ENCODE peak calls at places on chromosomes 4 and X, in four cellular contexts. E is heart right ventricle, U is activated B cell treated with CpG ODN at 0.5 μM for 24 hours, C is NB4. T is an unnamed sample.

GRCh38 chrX:37961118-37961517 is 45.2 kb upstream of the SYTL5 start:
- DNase-seq in E (no peak), C (no peak), U (no peak), T (no peak)

GRCh38 chr4:178953447-178954120 is 1511.3 kb upstream of the AGA start:
- DNase-seq in C (no peak), U (no peak), E (no peak), T (no peak)

GRCh38 chr4:48668254-48669017 is 111.6 kb downstream of the FRYL start:
- DNase-seq in E (no peak), C (no peak), U (no peak), T (no peak)

GRCh38 chr4:6540879-6541278 is 34.1 kb upstream of the MAN2B2 start:
- DNase-seq in C (no peak), E (no peak), U (no peak), T (no peak)

GRCh38 chr4:113683143-113683542 is 78.4 kb downstream of the CAMK2D start:
- DNase-seq in U (peak), C (no peak), E (no peak), T (no peak)

GRCh38 chrX:68881911-68882310 is 53.1 kb downstream of the EFNB1 start:
- DNase-seq in E (no peak), U (no peak), C (no peak), T (no peak)

GRCh38 chr4:87112063-87112462 is 108.4 kb downstream of the KLHL8 start:
- DNase-seq in C (no peak), E (no peak), U (no peak), T (no peak)

GRCh38 chr4:114304567-114304966 is 294.0 kb upstream of the UGT8 start:
- DNase-seq in E (no peak), U (no peak), C (no peak), T (no peak)

GRCh38 chr4:59612235-59612634 is 1587.9 kb upstream of the ADGRL3 start:
- DNase-seq in C (peak), E (no peak), U (no peak), T (peak)

GRCh38 chrX:66731398-66731797 is 92.5 kb upstream of the EDA2R start:
- DNase-seq in C (peak), U (no peak), E (no peak), T (peak)

GRCh38 chr4:52106701-52107100 is 55.6 kb downstream of the SPATA18 start:
- DNase-seq in U (no peak), E (no peak), C (no peak), T (no peak)

GRCh38 chr4:14168919-14169318 is 541.4 kb upstream of the BOD1L1 start:
- DNase-seq in U (no peak), C (no peak), E (no peak), T (peak)

GRCh38 chr4:107862658-107863057 is 37.9 kb downstream of the SGMS2 start:
- DNase-seq in E (no peak), U (no peak), C (no peak), T (peak)

GRCh38 chr4:109389367-109390118 is 44.1 kb upstream of the SEC24B start:
- DNase-seq in U (no peak), C (no peak), E (no peak), T (no peak)

GRCh38 chr4:44479731-44480130 is 31.1 kb upstream of the KCTD8 start:
- DNase-seq in E (no peak), C (no peak), U (no peak), T (no peak)

GRCh38 chr4:74675673-74676279 is 118.5 kb downstream of the BTC start:
- DNase-seq in U (no peak), E (no peak), C (peak), T (peak)

GRCh38 chr4:79049840-79050520 is 110.7 kb upstream of the PAQR3 start:
- DNase-seq in U (no peak), E (no peak), C (peak), T (no peak)

GRCh38 chr4:87469390-87469789 is 47.0 kb downstream of the NUDT9 start:
- DNase-seq in C (no peak), U (no peak), E (no peak), T (no peak)

GRCh38 chrX:107619836-107620235 is 8.5 kb upstream of the PRPS1 start:
- DNase-seq in E (no peak), C (no peak), U (no peak), T (no peak)

GRCh38 chr4:128810331-128810870 is 901 bp downstream of the JADE1 start:
- DNase-seq in U (no peak), E (no peak), C (peak), T (no peak)

GRCh38 chr4:76308548-76308947 is 2.0 kb downstream of the STBD1 start:
- DNase-seq in C (no peak), E (peak), U (no peak), T (no peak)

GRCh38 chr4:89737888-89738287 is 99.1 kb downstream of the SNCA start:
- DNase-seq in U (no peak), C (no peak), E (no peak), T (peak)

GRCh38 chr4:185872747-185873380 is 60.9 kb upstream of the SORBS2 start:
- DNase-seq in E (no peak), U (no peak), C (no peak), T (no peak)

GRCh38 chr4:112563431-112564200 is 47.6 kb upstream of the NEUROG2 start:
- DNase-seq in C (no peak), U (no peak), E (no peak), T (no peak)

GRCh38 chr4:113596396-113596795 is 165.1 kb downstream of the CAMK2D start:
- DNase-seq in U (no peak), C (no peak), E (no peak), T (no peak)

GRCh38 chr4:176066757-176067156 is 1.1 kb downstream of the WDR17 start:
- DNase-seq in C (no peak), U (no peak), E (no peak), T (no peak)

GRCh38 chr4:31160146-31160545 is 440.0 kb downstream of the PCDH7 start:
- DNase-seq in E (no peak), C (no peak), U (no peak), T (no peak)

GRCh38 chrX:74009041-74009440 is 294.9 kb upstream of the ZCCHC13 start:
- DNase-seq in E (no peak), U (no peak), C (no peak), T (no peak)

GRCh38 chrX:150225756-150226155 is 137.4 kb upstream of the MAMLD1 start:
- DNase-seq in E (no peak), C (no peak), U (no peak), T (no peak)

DNA sequence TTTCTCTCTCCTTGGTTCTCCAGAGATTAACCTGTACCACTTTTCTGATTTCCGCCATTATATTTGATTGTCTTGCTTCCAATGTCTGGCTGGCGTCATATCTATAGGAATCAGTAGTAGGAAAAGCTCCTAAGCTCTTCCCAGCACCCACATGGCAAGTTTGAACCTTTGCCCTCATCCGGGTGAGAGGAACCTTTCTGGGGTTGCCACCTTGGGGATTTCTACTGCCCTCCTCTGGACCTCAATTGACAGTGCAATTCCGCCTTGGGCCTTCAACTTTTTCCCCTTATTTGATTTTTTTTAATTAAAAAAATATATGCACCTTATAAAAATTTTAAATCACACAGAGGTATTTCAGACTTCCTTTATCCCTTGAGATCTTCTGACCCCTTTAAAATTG is 2.0 kb upstream of the CXorf66 start:
- DNase-seq in E (no peak), U (no peak), C (peak), T (no peak)
- TF ChIP-seq CTCF in E (no peak), U (no peak), C (peak), T (peak)

DNA sequence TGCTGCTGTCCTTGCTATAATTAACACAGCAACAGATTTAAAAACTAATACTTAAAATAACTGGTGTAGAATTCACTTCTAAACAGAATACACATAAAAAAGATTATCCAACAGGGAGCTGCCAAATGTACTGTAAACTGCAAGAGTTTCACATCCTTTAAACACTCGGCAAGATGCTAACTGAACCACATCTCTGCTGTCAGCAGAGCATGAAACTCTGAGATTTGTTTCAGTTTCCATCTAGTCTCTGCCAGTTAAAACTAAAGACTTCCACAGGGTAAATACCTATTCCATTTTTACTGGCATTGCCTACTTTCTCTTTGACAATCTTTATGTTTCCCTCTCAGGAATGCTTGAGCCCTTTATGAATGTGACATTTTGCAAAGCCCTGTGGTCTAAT is 127.7 kb downstream of the SLC7A11 start:
- DNase-seq in U (no peak), C (no peak), E (no peak), T (no peak)
- TF ChIP-seq CTCF in U (no peak), C (no peak), E (no peak), T (no peak)

GRCh38 chr4:47038263-47038662 is 6.9 kb downstream of the GABRB1 start:
- DNase-seq in C (no peak), E (no peak), U (no peak), T (no peak)

GRCh38 chr4:47031011-47031678 is at the start of gene GABRB1:
- DNase-seq in E (peak), U (no peak), C (no peak), T (no peak)

GRCh38 chr4:47031713-47032404 is 492 bp downstream of the GABRB1 start:
- DNase-seq in E (no peak), U (no peak), C (no peak), T (no peak)

GRCh38 chr4:47032405-47033106 is 1.2 kb downstream of the GABRB1 start:
- DNase-seq in C (peak), U (no peak), E (peak), T (no peak)
- TF ChIP-seq CTCF in C (peak), U (no peak), E (peak), T (peak)

GRCh38 chrX:77160301-77160700 is 286.9 kb upstream of the FGF16 start:
- DNase-seq in C (peak), U (no peak), E (peak), T (no peak)
- TF ChIP-seq CTCF in C (peak), U (no peak), E (peak), T (peak)

GRCh38 chrX:22314211-22314610 is 41.5 kb downstream of the CBLL2 start:
- DNase-seq in E (no peak), C (no peak), U (no peak), T (no peak)
- TF ChIP-seq CTCF in E (no peak), C (no peak), U (no peak), T (no peak)

GRCh38 chrX:117743469-117744251 is 372.9 kb downstream of the KLHL13 start:
- DNase-seq in E (no peak), C (peak), U (no peak), T (no peak)
- TF ChIP-seq CTCF in E (peak), C (peak), U (no peak), T (peak)

GRCh38 chrX:1748408-1748807 is 133.5 kb downstream of the ASMT start:
- DNase-seq in E (no peak), C (no peak), U (no peak), T (no peak)

GRCh38 chrX:1750267-1750666 is 135.4 kb downstream of the ASMT start:
- DNase-seq in C (no peak), U (no peak), E (no peak), T (no peak)

GRCh38 chrX:1754077-1754476 is 139.2 kb downstream of the ASMT start:
- DNase-seq in E (no peak), C (no peak), U (no peak), T (peak)

GRCh38 chrX:1751781-1752180 is 136.9 kb downstream of the ASMT start:
- DNase-seq in U (no peak), C (peak), E (no peak), T (no peak)

GRCh38 chrX:1749499-1749898 is 134.6 kb downstream of the ASMT start:
- DNase-seq in E (no peak), C (no peak), U (no peak), T (no peak)
- TF ChIP-seq CTCF in E (no peak), C (peak), U (no peak), T (peak)

GRCh38 chr4:875818-876423 is 50.0 kb upstream of the CPLX1 start:
- DNase-seq in U (no peak), E (no peak), C (no peak), T (no peak)

GRCh38 chr4:874971-875817 is 49.3 kb upstream of the CPLX1 start:
- DNase-seq in C (no peak), U (no peak), E (no peak), T (no peak)

GRCh38 chr4:877502-877901 is 51.6 kb upstream of the CPLX1 start:
- DNase-seq in C (no peak), U (no peak), E (no peak), T (no peak)

GRCh38 chr4:878796-879729 is 53.1 kb downstream of the GAK start:
- DNase-seq in E (no peak), C (no peak), U (no peak), T (no peak)

GRCh38 chr4:876780-877179 is 50.9 kb upstream of the CPLX1 start:
- DNase-seq in E (no peak), U (no peak), C (peak), T (no peak)
- TF ChIP-seq CTCF in E (no peak), U (no peak), C (peak), T (peak)